ENCODE peak calls at places on chromosomes 6 and 20, in eight cellular contexts. One of them, this sample, is unnamed.

GRCh38 chr6:56072856-56073255 is 174.5 kb downstream of the COL21A1 start:
- DNase-seq in endothelial cell: no peak
- DNase-seq in CD4-positive, alpha-beta T cell: no peak
- DNase-seq in fibroblast of lung: peak
- DNase-seq in AG04449: no peak
- DNase-seq in fibroblast of pulmonary artery: peak
- DNase-seq in transverse colon: no peak
- DNase-seq in pancreas: no peak
- DNase-seq in this sample: no peak

GRCh38 chr20:58645277-58645968 is 5.7 kb upstream of the STX16 start:
- DNase-seq in endothelial cell: no peak
- DNase-seq in CD4-positive, alpha-beta T cell: no peak
- DNase-seq in fibroblast of lung: no peak
- DNase-seq in AG04449: no peak
- DNase-seq in fibroblast of pulmonary artery: peak
- DNase-seq in transverse colon: no peak
- DNase-seq in pancreas: no peak
- DNase-seq in this sample: peak

GRCh38 chr20:5504061-5504739 is 187.4 kb upstream of the PROKR2 start:
- DNase-seq in endothelial cell: peak
- DNase-seq in CD4-positive, alpha-beta T cell: no peak
- DNase-seq in fibroblast of lung: peak
- DNase-seq in AG04449: no peak
- DNase-seq in fibroblast of pulmonary artery: peak
- DNase-seq in transverse colon: peak
- DNase-seq in pancreas: peak
- DNase-seq in this sample: peak

GRCh38 chr6:88683734-88684133 is 279.7 kb downstream of the RNGTT start:
- DNase-seq in endothelial cell: no peak
- DNase-seq in CD4-positive, alpha-beta T cell: no peak
- DNase-seq in fibroblast of lung: no peak
- DNase-seq in AG04449: no peak
- DNase-seq in fibroblast of pulmonary artery: peak
- DNase-seq in transverse colon: no peak
- DNase-seq in pancreas: no peak
- DNase-seq in this sample: no peak

GRCh38 chr6:72861935-72862432 is 240.1 kb downstream of the KCNQ5 start:
- DNase-seq in endothelial cell: no peak
- DNase-seq in CD4-positive, alpha-beta T cell: no peak
- DNase-seq in fibroblast of lung: peak
- DNase-seq in AG04449: no peak
- DNase-seq in fibroblast of pulmonary artery: peak
- DNase-seq in transverse colon: no peak
- DNase-seq in pancreas: no peak
- DNase-seq in this sample: peak

GRCh38 chr20:37344506-37345338 is 1.2 kb upstream of the SRC start:
- DNase-seq in endothelial cell: no peak
- DNase-seq in CD4-positive, alpha-beta T cell: no peak
- DNase-seq in fibroblast of lung: no peak
- DNase-seq in AG04449: no peak
- DNase-seq in fibroblast of pulmonary artery: no peak
- DNase-seq in transverse colon: peak
- DNase-seq in pancreas: peak
- DNase-seq in this sample: no peak

GRCh38 chr6:73639015-73639414 is 14.8 kb downstream of the SLC17A5 start:
- DNase-seq in endothelial cell: no peak
- DNase-seq in CD4-positive, alpha-beta T cell: no peak
- DNase-seq in fibroblast of lung: no peak
- DNase-seq in AG04449: no peak
- DNase-seq in fibroblast of pulmonary artery: no peak
- DNase-seq in transverse colon: no peak
- DNase-seq in pancreas: no peak
- DNase-seq in this sample: no peak

GRCh38 chr20:53723621-53724020 is 130.0 kb upstream of the ZNF217 start:
- DNase-seq in endothelial cell: no peak
- DNase-seq in CD4-positive, alpha-beta T cell: no peak
- DNase-seq in fibroblast of lung: no peak
- DNase-seq in AG04449: no peak
- DNase-seq in fibroblast of pulmonary artery: no peak
- DNase-seq in transverse colon: no peak
- DNase-seq in pancreas: no peak
- DNase-seq in this sample: no peak

GRCh38 chr20:11814276-11814675 is 103.4 kb upstream of the BTBD3 start:
- DNase-seq in endothelial cell: no peak
- DNase-seq in CD4-positive, alpha-beta T cell: no peak
- DNase-seq in fibroblast of lung: peak
- DNase-seq in AG04449: peak
- DNase-seq in fibroblast of pulmonary artery: peak
- DNase-seq in transverse colon: no peak
- DNase-seq in pancreas: no peak
- DNase-seq in this sample: no peak

DNA sequence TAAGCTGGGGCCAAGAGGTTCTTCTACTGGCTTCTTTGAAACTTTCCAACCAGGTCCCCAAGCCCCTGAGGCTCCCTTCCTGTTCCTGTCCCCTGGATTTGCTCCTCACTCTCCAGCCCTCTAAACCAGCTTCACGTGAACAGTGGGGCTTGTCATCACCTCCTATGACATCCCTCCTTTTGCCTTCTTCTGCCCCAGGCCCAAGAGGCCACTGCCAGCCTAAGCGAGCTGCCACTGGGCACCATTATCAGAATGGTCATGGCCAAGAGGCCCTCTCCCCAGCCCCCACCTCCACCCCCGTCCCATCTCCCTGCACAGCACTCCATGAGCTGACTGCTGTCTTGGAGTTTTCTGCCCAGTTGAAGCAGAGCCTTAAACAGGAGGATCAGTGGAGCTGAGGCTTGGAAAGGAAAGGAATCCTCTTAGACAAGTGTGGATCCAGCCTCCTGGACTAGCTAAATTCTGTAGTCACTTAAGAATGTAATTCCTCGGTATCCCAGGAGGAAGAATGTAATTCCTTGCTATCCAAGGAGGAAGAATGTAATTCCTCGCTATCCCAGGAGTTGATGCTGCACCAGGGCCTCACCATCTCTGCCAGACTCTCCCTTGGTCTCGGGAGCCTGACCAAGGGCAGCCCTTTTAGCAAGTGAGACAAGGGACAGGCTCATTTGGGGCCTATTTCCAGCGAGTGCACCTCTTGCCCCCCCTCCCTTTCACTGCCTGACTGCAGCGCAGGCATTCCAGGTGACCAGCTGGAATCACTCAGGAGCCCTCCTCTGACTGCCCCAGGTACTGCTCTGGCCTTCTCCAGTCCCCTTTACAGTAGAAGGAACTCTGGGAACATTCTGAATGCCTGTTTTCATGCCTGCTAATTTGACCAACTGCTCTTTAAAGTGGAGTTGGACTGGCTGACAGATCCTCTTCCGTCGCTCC is 76.4 kb downstream of the TCP11 start:
- DNase-seq in endothelial cell: no peak
- DNase-seq in CD4-positive, alpha-beta T cell: no peak
- DNase-seq in fibroblast of lung: no peak
- DNase-seq in AG04449: no peak
- DNase-seq in fibroblast of pulmonary artery: no peak
- DNase-seq in transverse colon: no peak
- DNase-seq in pancreas: no peak
- DNase-seq in this sample: no peak
- TF ChIP-seq CTCF in endothelial cell: no peak
- TF ChIP-seq CTCF in CD4-positive, alpha-beta T cell: no peak
- TF ChIP-seq CTCF in fibroblast of lung: no peak
- TF ChIP-seq CTCF in AG04449: no peak
- TF ChIP-seq CTCF in fibroblast of pulmonary artery: no peak
- TF ChIP-seq CTCF in transverse colon: no peak
- TF ChIP-seq CTCF in pancreas: no peak
- TF ChIP-seq CTCF in this sample: no peak

DNA sequence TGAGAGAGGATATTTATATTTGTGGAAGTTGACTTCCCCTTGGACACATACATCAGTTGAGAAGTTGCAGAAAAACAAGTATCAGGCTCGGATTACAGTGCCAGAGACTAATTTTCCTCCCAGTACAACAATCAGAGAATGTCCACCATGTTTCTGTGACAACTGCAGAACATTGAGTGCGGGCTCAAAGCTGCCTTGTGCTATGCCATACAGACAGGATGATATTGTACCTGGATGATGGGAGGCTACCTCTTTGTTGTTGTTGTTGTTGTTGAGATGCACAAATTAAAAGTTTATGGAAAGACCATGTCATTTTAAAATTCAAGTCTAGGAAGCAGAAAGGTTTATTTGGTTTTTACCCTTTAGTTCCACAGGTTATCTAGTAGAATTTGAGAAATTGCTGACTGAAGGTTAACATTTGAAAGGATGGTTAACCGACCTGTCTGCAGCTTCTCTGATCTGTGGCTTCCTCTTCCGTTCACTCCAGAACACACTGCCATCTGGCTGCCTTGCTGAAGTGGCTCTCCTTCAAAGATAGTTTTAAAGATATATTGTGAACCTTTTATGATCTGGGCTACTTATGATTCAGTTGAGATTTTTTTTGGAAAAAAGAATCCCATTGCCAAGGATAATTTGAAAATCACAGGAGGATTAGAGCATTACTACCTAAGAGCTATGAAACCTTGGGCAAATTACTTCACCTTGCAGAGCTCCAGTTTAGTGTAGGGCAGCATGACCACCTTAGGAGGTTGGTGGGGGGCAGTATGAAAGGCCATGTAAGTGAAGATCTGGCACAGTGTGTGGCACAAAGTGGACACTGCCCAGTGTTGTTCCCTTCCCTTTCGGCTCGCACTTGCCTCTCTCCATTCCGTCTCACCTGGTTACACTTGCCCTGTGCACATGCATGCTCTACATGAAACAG is 15.9 kb downstream of the TMEM200A start:
- DNase-seq in endothelial cell: no peak
- DNase-seq in CD4-positive, alpha-beta T cell: peak
- DNase-seq in fibroblast of lung: no peak
- DNase-seq in AG04449: no peak
- DNase-seq in fibroblast of pulmonary artery: no peak
- DNase-seq in transverse colon: no peak
- DNase-seq in pancreas: no peak
- DNase-seq in this sample: no peak
- TF ChIP-seq CTCF in endothelial cell: no peak
- TF ChIP-seq CTCF in CD4-positive, alpha-beta T cell: peak
- TF ChIP-seq CTCF in fibroblast of lung: peak
- TF ChIP-seq CTCF in AG04449: no peak
- TF ChIP-seq CTCF in fibroblast of pulmonary artery: no peak
- TF ChIP-seq CTCF in transverse colon: no peak
- TF ChIP-seq CTCF in pancreas: no peak
- TF ChIP-seq CTCF in this sample: no peak

DNA sequence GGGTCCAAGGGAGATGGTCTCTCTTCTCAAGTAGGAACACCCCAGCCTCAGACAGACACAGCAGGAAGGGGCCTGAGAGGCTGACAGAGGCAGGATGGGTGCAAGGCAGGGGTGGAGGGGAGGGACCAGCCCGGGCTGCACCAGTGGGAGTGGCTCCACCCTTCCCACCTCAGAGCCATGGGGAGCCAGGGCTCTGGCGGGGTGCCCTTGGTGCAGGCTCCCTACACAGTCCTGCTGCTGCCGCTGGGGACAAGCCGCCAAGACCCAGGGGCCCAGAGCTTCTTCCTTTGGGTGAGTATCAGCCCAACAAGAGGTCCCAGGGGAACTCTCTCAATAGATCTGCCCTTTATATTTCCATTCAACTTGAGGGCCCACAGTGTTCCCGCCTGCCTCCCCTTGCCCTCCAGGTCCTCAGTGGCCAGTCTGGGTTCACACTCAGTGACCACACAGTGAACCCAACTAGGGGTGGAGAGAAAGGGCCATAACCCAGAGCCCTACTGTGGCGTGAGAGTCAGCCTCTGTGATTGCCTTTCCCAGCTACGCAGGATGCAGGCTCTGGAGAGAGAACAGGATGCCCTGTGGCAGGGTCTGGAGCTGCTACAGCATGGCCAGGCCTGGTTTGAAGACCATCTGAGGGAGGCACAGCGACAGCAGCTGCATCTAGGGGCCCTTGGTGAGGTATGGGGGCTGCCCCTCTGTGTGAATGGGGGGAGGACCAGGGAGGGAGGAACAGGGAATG is 591 bp downstream of the SAPCD1 start:
- DNase-seq in endothelial cell: no peak
- DNase-seq in CD4-positive, alpha-beta T cell: no peak
- DNase-seq in fibroblast of lung: no peak
- DNase-seq in AG04449: no peak
- DNase-seq in fibroblast of pulmonary artery: no peak
- DNase-seq in transverse colon: no peak
- DNase-seq in pancreas: no peak
- DNase-seq in this sample: no peak
- TF ChIP-seq CTCF in endothelial cell: no peak
- TF ChIP-seq CTCF in CD4-positive, alpha-beta T cell: no peak
- TF ChIP-seq CTCF in fibroblast of lung: no peak
- TF ChIP-seq CTCF in AG04449: no peak
- TF ChIP-seq CTCF in fibroblast of pulmonary artery: no peak
- TF ChIP-seq CTCF in transverse colon: no peak
- TF ChIP-seq CTCF in pancreas: no peak
- TF ChIP-seq CTCF in this sample: no peak

GRCh38 chr6:167825759-167826229 is 917 bp upstream of the AFDN start:
- DNase-seq in endothelial cell: peak
- DNase-seq in CD4-positive, alpha-beta T cell: peak
- DNase-seq in fibroblast of lung: no peak
- DNase-seq in AG04449: no peak
- DNase-seq in fibroblast of pulmonary artery: peak
- DNase-seq in transverse colon: peak
- DNase-seq in pancreas: peak
- DNase-seq in this sample: no peak

GRCh38 chr6:167827062-167827587 is 414 bp downstream of the AFDN start:
- DNase-seq in endothelial cell: peak
- DNase-seq in CD4-positive, alpha-beta T cell: no peak
- DNase-seq in fibroblast of lung: no peak
- DNase-seq in AG04449: no peak
- DNase-seq in fibroblast of pulmonary artery: peak
- DNase-seq in transverse colon: peak
- DNase-seq in pancreas: no peak
- DNase-seq in this sample: no peak

GRCh38 chr6:167825059-167825758 is 1.5 kb upstream of the AFDN start:
- DNase-seq in endothelial cell: no peak
- DNase-seq in CD4-positive, alpha-beta T cell: no peak
- DNase-seq in fibroblast of lung: peak
- DNase-seq in AG04449: no peak
- DNase-seq in fibroblast of pulmonary artery: peak
- DNase-seq in transverse colon: no peak
- DNase-seq in pancreas: no peak
- DNase-seq in this sample: no peak

GRCh38 chr6:167827588-167828324 is 1.0 kb downstream of the AFDN start:
- DNase-seq in endothelial cell: peak
- DNase-seq in CD4-positive, alpha-beta T cell: peak
- DNase-seq in fibroblast of lung: peak
- DNase-seq in AG04449: no peak
- DNase-seq in fibroblast of pulmonary artery: peak
- DNase-seq in transverse colon: peak
- DNase-seq in pancreas: peak
- DNase-seq in this sample: no peak

GRCh38 chr6:167826230-167827061 is at the start of gene AFDN:
- DNase-seq in endothelial cell: peak
- DNase-seq in CD4-positive, alpha-beta T cell: peak
- DNase-seq in fibroblast of lung: peak
- DNase-seq in AG04449: no peak
- DNase-seq in fibroblast of pulmonary artery: peak
- DNase-seq in transverse colon: peak
- DNase-seq in pancreas: peak
- DNase-seq in this sample: no peak
- TF ChIP-seq CTCF in endothelial cell: peak
- TF ChIP-seq CTCF in CD4-positive, alpha-beta T cell: no peak
- TF ChIP-seq CTCF in fibroblast of lung: peak
- TF ChIP-seq CTCF in AG04449: peak
- TF ChIP-seq CTCF in fibroblast of pulmonary artery: peak
- TF ChIP-seq CTCF in transverse colon: peak
- TF ChIP-seq CTCF in pancreas: peak
- TF ChIP-seq CTCF in this sample: peak

This sample was measured in retinal pigment epithelial cell.